ENCODE peak calls at places on chromosome 13, in seven cellular contexts. One of them, this sample, is unnamed. For H3K36me3 and H3K4me1, the result is how much of the 10 kb centered on the place peaks cover.

GRCh38 chr13:58712191-58712590 is 1080.6 kb downstream of the PCDH17 start:
- DNase-seq in uterus: no peak
- DNase-seq in endodermal cell: peak
- DNase-seq in thoracic aorta: no peak
- DNase-seq in CD8-positive, alpha-beta memory T cell: no peak
- DNase-seq in neural progenitor cell: peak
- DNase-seq in psoas muscle: no peak
- DNase-seq in this sample: no peak

GRCh38 chr13:26688286-26688685 is 72.3 kb downstream of the GPR12 start:
- DNase-seq in endodermal cell: no peak
- DNase-seq in neural progenitor cell: no peak
- DNase-seq in uterus: no peak
- DNase-seq in psoas muscle: no peak
- DNase-seq in thoracic aorta: no peak
- DNase-seq in CD8-positive, alpha-beta memory T cell: no peak
- DNase-seq in this sample: no peak

GRCh38 chr13:27523345-27524073 is 73.1 kb upstream of the MTIF3 start:
- DNase-seq in psoas muscle: no peak
- DNase-seq in uterus: no peak
- DNase-seq in CD8-positive, alpha-beta memory T cell: no peak
- DNase-seq in endodermal cell: no peak
- DNase-seq in neural progenitor cell: no peak
- DNase-seq in thoracic aorta: no peak
- DNase-seq in this sample: no peak

GRCh38 chr13:65936249-65936648 is 1293.9 kb downstream of the PCDH9 start:
- DNase-seq in CD8-positive, alpha-beta memory T cell: no peak
- DNase-seq in uterus: no peak
- DNase-seq in thoracic aorta: no peak
- DNase-seq in endodermal cell: no peak
- DNase-seq in neural progenitor cell: no peak
- DNase-seq in psoas muscle: no peak
- DNase-seq in this sample: no peak

GRCh38 chr13:21879263-21879914 is 208.5 kb downstream of the FGF9 start:
- DNase-seq in endodermal cell: no peak
- DNase-seq in psoas muscle: no peak
- DNase-seq in thoracic aorta: no peak
- DNase-seq in neural progenitor cell: no peak
- DNase-seq in uterus: no peak
- DNase-seq in CD8-positive, alpha-beta memory T cell: no peak
- DNase-seq in this sample: no peak

GRCh38 chr13:26052136-26052736 is 420 bp upstream of the SHISA2 start:
- DNase-seq in uterus: no peak
- DNase-seq in neural progenitor cell: peak
- DNase-seq in thoracic aorta: no peak
- DNase-seq in endodermal cell: no peak
- DNase-seq in CD8-positive, alpha-beta memory T cell: no peak
- DNase-seq in psoas muscle: no peak
- DNase-seq in this sample: no peak

GRCh38 chr13:75963318-75963717 is 327.2 kb downstream of the LMO7 start:
- DNase-seq in thoracic aorta: no peak
- DNase-seq in psoas muscle: no peak
- DNase-seq in neural progenitor cell: peak
- DNase-seq in CD8-positive, alpha-beta memory T cell: no peak
- DNase-seq in endodermal cell: no peak
- DNase-seq in uterus: no peak
- DNase-seq in this sample: no peak

GRCh38 chr13:36516225-36516624 is 83.9 kb downstream of the CCNA1 start:
- DNase-seq in endodermal cell: no peak
- DNase-seq in psoas muscle: no peak
- DNase-seq in neural progenitor cell: no peak
- DNase-seq in uterus: no peak
- DNase-seq in thoracic aorta: no peak
- DNase-seq in CD8-positive, alpha-beta memory T cell: no peak
- DNase-seq in this sample: no peak

GRCh38 chr13:42633495-42633894 is 59.5 kb downstream of the TNFSF11 start:
- DNase-seq in endodermal cell: no peak
- DNase-seq in neural progenitor cell: no peak
- DNase-seq in thoracic aorta: no peak
- DNase-seq in uterus: no peak
- DNase-seq in CD8-positive, alpha-beta memory T cell: no peak
- DNase-seq in psoas muscle: no peak
- DNase-seq in this sample: no peak

GRCh38 chr13:51107996-51108395 is 3.1 kb downstream of the C13orf42 start:
- DNase-seq in CD8-positive, alpha-beta memory T cell: no peak
- DNase-seq in thoracic aorta: no peak
- DNase-seq in endodermal cell: peak
- DNase-seq in psoas muscle: no peak
- DNase-seq in neural progenitor cell: no peak
- DNase-seq in uterus: no peak
- DNase-seq in this sample: no peak

GRCh38 chr13:105804561-105805190 is 730.8 kb downstream of the EFNB2 start:
- DNase-seq in neural progenitor cell: no peak
- DNase-seq in uterus: no peak
- DNase-seq in endodermal cell: no peak
- DNase-seq in thoracic aorta: no peak
- DNase-seq in psoas muscle: no peak
- DNase-seq in CD8-positive, alpha-beta memory T cell: no peak
- DNase-seq in this sample: no peak

DNA sequence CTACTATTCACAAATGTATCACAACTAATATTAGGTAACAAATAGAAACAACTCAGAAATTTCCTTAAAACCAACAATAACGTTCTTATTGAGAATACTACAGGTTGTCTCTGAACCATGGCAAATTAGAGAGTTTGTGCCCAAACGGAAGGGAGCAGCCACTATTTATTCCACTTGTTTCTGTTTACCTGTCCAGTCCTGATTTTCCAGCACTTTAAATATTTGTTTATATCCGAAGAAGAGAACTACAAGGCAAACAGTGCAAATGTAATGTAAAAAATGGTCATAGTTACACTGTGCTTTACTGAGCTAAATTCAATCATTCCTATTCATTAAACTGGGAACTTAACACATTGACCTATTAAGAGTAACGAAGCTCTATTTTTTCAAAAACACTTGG is 9.2 kb downstream of the SUCLA2 start:
- DNase-seq in neural progenitor cell: no peak
- DNase-seq in CD8-positive, alpha-beta memory T cell: no peak
- DNase-seq in psoas muscle: no peak
- DNase-seq in thoracic aorta: no peak
- DNase-seq in endodermal cell: no peak
- DNase-seq in uterus: no peak
- DNase-seq in this sample: no peak
- H3K36me3 ChIP-seq in neural progenitor cell: under half
- H3K36me3 ChIP-seq in CD8-positive, alpha-beta memory T cell: under half
- H3K36me3 ChIP-seq in psoas muscle: under half
- H3K36me3 ChIP-seq in thoracic aorta: under half
- H3K36me3 ChIP-seq in endodermal cell: half or more
- H3K36me3 ChIP-seq in uterus: under half
- H3K36me3 ChIP-seq in this sample: half or more

GRCh38 chr13:114049626-114050101 is 75.8 kb upstream of the C13orf46 start:
- DNase-seq in endodermal cell: no peak
- DNase-seq in CD8-positive, alpha-beta memory T cell: no peak
- DNase-seq in thoracic aorta: no peak
- DNase-seq in psoas muscle: no peak
- DNase-seq in neural progenitor cell: no peak
- DNase-seq in uterus: no peak
- DNase-seq in this sample: no peak

GRCh38 chr13:114047358-114047881 is 73.5 kb upstream of the C13orf46 start:
- DNase-seq in CD8-positive, alpha-beta memory T cell: no peak
- DNase-seq in psoas muscle: no peak
- DNase-seq in thoracic aorta: no peak
- DNase-seq in uterus: peak
- DNase-seq in endodermal cell: no peak
- DNase-seq in neural progenitor cell: no peak
- DNase-seq in this sample: no peak

GRCh38 chr13:114050536-114051450 is 76.9 kb upstream of the C13orf46 start:
- DNase-seq in uterus: no peak
- DNase-seq in psoas muscle: no peak
- DNase-seq in endodermal cell: no peak
- DNase-seq in neural progenitor cell: peak
- DNase-seq in thoracic aorta: no peak
- DNase-seq in CD8-positive, alpha-beta memory T cell: no peak
- DNase-seq in this sample: no peak

GRCh38 chr13:114048463-114048862 is 74.6 kb upstream of the C13orf46 start:
- DNase-seq in CD8-positive, alpha-beta memory T cell: no peak
- DNase-seq in uterus: no peak
- DNase-seq in thoracic aorta: no peak
- DNase-seq in psoas muscle: no peak
- DNase-seq in endodermal cell: peak
- DNase-seq in neural progenitor cell: peak
- DNase-seq in this sample: no peak

GRCh38 chr13:114049026-114049425 is 75.2 kb upstream of the C13orf46 start:
- DNase-seq in psoas muscle: no peak
- DNase-seq in CD8-positive, alpha-beta memory T cell: peak
- DNase-seq in uterus: no peak
- DNase-seq in thoracic aorta: no peak
- DNase-seq in endodermal cell: no peak
- DNase-seq in neural progenitor cell: no peak
- DNase-seq in this sample: no peak
- H3K4me3 ChIP-seq in psoas muscle: no peak
- H3K4me3 ChIP-seq in CD8-positive, alpha-beta memory T cell: no peak
- H3K4me3 ChIP-seq in uterus: no peak
- H3K4me3 ChIP-seq in thoracic aorta: no peak
- H3K4me3 ChIP-seq in endodermal cell: no peak
- H3K4me3 ChIP-seq in neural progenitor cell: no peak
- H3K4me3 ChIP-seq in this sample: no peak

DNA sequence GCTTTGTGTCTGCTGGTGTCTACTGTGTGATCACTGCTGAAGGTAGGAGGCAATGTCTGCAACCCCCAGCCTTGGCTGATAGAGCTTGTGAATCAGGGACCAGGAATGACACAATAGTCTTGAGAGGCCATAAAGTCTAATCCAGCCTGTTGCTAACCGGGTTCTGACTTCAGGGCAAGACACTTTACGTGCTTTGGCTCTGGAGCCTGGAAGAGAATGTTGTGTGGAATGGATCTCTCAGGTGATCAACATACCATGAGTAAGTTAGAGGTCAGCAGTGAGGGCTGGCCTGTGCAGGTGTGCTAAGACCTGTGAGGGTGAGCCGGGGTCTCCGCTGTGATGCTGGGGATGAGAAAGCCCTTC is 5.6 kb downstream of the COL4A2 start:
- DNase-seq in thoracic aorta: no peak
- DNase-seq in uterus: peak
- DNase-seq in CD8-positive, alpha-beta memory T cell: no peak
- DNase-seq in psoas muscle: no peak
- DNase-seq in neural progenitor cell: no peak
- DNase-seq in endodermal cell: peak
- DNase-seq in this sample: no peak
- H3K4me1 ChIP-seq in thoracic aorta: under half
- H3K4me1 ChIP-seq in uterus: under half
- H3K4me1 ChIP-seq in CD8-positive, alpha-beta memory T cell: under half
- H3K4me1 ChIP-seq in psoas muscle: under half
- H3K4me1 ChIP-seq in neural progenitor cell: under half
- H3K4me1 ChIP-seq in endodermal cell: under half
- H3K4me1 ChIP-seq in this sample: under half

GRCh38 chr13:95623141-95623540 is 21.4 kb downstream of the DZIP1 start:
- DNase-seq in thoracic aorta: no peak
- DNase-seq in psoas muscle: no peak
- DNase-seq in CD8-positive, alpha-beta memory T cell: no peak
- DNase-seq in endodermal cell: no peak
- DNase-seq in uterus: no peak
- DNase-seq in neural progenitor cell: no peak
- DNase-seq in this sample: no peak
- H3K36me3 ChIP-seq in thoracic aorta: under half
- H3K36me3 ChIP-seq in psoas muscle: under half
- H3K36me3 ChIP-seq in CD8-positive, alpha-beta memory T cell: under half
- H3K36me3 ChIP-seq in endodermal cell: half or more
- H3K36me3 ChIP-seq in uterus: under half
- H3K36me3 ChIP-seq in neural progenitor cell: under half
- H3K36me3 ChIP-seq in this sample: half or more

GRCh38 chr13:93227906-93228801 is 1.5 kb downstream of the GPC6 start:
- DNase-seq in psoas muscle: peak
- DNase-seq in CD8-positive, alpha-beta memory T cell: no peak
- DNase-seq in thoracic aorta: no peak
- DNase-seq in endodermal cell: peak
- DNase-seq in neural progenitor cell: peak
- DNase-seq in uterus: peak
- DNase-seq in this sample: peak
- H3K4me3 ChIP-seq in psoas muscle: peak
- H3K4me3 ChIP-seq in CD8-positive, alpha-beta memory T cell: no peak
- H3K4me3 ChIP-seq in thoracic aorta: peak
- H3K4me3 ChIP-seq in endodermal cell: peak
- H3K4me3 ChIP-seq in neural progenitor cell: peak
- H3K4me3 ChIP-seq in uterus: peak
- H3K4me3 ChIP-seq in this sample: peak

GRCh38 chr13:30305456-30305855 is 1.9 kb downstream of the KATNAL1 start:
- DNase-seq in psoas muscle: no peak
- DNase-seq in CD8-positive, alpha-beta memory T cell: no peak
- DNase-seq in thoracic aorta: no peak
- DNase-seq in uterus: no peak
- DNase-seq in neural progenitor cell: no peak
- DNase-seq in endodermal cell: no peak
- DNase-seq in this sample: no peak

GRCh38 chr13:30299746-30300145 is 7.6 kb downstream of the KATNAL1 start:
- DNase-seq in neural progenitor cell: no peak
- DNase-seq in CD8-positive, alpha-beta memory T cell: no peak
- DNase-seq in uterus: no peak
- DNase-seq in psoas muscle: no peak
- DNase-seq in thoracic aorta: no peak
- DNase-seq in endodermal cell: no peak
- DNase-seq in this sample: no peak

GRCh38 chr13:30306762-30307193 is 573 bp downstream of the KATNAL1 start:
- DNase-seq in neural progenitor cell: peak
- DNase-seq in endodermal cell: peak
- DNase-seq in psoas muscle: peak
- DNase-seq in thoracic aorta: peak
- DNase-seq in uterus: peak
- DNase-seq in CD8-positive, alpha-beta memory T cell: peak
- DNase-seq in this sample: peak

GRCh38 chr13:30303269-30303668 is 4.1 kb downstream of the KATNAL1 start:
- DNase-seq in endodermal cell: no peak
- DNase-seq in uterus: no peak
- DNase-seq in thoracic aorta: no peak
- DNase-seq in psoas muscle: no peak
- DNase-seq in CD8-positive, alpha-beta memory T cell: no peak
- DNase-seq in neural progenitor cell: no peak
- DNase-seq in this sample: no peak

GRCh38 chr13:30301827-30302226 is 5.5 kb downstream of the KATNAL1 start:
- DNase-seq in CD8-positive, alpha-beta memory T cell: no peak
- DNase-seq in endodermal cell: no peak
- DNase-seq in uterus: no peak
- DNase-seq in psoas muscle: no peak
- DNase-seq in thoracic aorta: no peak
- DNase-seq in neural progenitor cell: no peak
- DNase-seq in this sample: no peak
- H3K4me1 ChIP-seq in CD8-positive, alpha-beta memory T cell: under half
- H3K4me1 ChIP-seq in endodermal cell: under half
- H3K4me1 ChIP-seq in uterus: under half
- H3K4me1 ChIP-seq in psoas muscle: under half
- H3K4me1 ChIP-seq in thoracic aorta: under half
- H3K4me1 ChIP-seq in neural progenitor cell: under half
- H3K4me1 ChIP-seq in this sample: under half

This sample was measured in BE2C.